ENCODE peak calls at places on chromosomes 5 and 9, in six cellular contexts. W, J, Z, T, F and P are unnamed samples.

GRCh38 chr9:116189683-116190082 is 36.1 kb downstream of the PAPPA start:
- DNase-seq in T (no peak), Z (no peak), J (peak; percentile 49), W (no peak), F (peak; percentile 43), P (no peak)

GRCh38 chr5:170681013-170681433 is 102.5 kb upstream of the GABRP start:
- DNase-seq in T (peak; percentile 1), F (no peak), W (peak; percentile 31), Z (no peak), J (peak; percentile 32), P (peak; percentile 43)

GRCh38 chr5:11046160-11046559 is 285.1 kb upstream of the DAP start:
- DNase-seq in J (no peak), W (no peak), Z (no peak), F (no peak), T (no peak), P (peak; percentile 21)

GRCh38 chr5:13956441-13956840 is 12.0 kb upstream of the DNAH5 start:
- DNase-seq in J (no peak), W (no peak), F (no peak), Z (no peak), T (no peak), P (no peak)

GRCh38 chr9:86945868-86946711 is 1.2 kb downstream of the GAS1 start:
- DNase-seq in T (peak; percentile 76), J (peak; percentile 49), W (peak; percentile 42), F (peak; percentile 66), Z (peak; percentile 40), P (peak; percentile 72)

GRCh38 chr9:97704851-97705250 is 7.7 kb upstream of the XPA start:
- DNase-seq in F (no peak), Z (no peak), J (no peak), W (no peak), T (no peak), P (no peak)

GRCh38 chr9:88680041-88680440 is 145.1 kb downstream of the NXNL2 start:
- DNase-seq in T (no peak), J (no peak), W (no peak), Z (no peak), F (no peak), P (no peak)

GRCh38 chr5:151602806-151603205 is 11.7 kb upstream of the FAT2 start:
- DNase-seq in F (no peak), W (no peak), Z (no peak), J (no peak), T (no peak), P (no peak)

GRCh38 chr5:142915840-142916424 is 145.8 kb downstream of the ARHGAP26 start:
- DNase-seq in F (peak; percentile 39), J (no peak), Z (no peak), T (no peak), W (no peak), P (peak; percentile 73)

GRCh38 chr5:36060516-36060885 is 6.2 kb downstream of the UGT3A2 start:
- DNase-seq in F (no peak), J (no peak), T (no peak), Z (no peak), W (no peak), P (peak; percentile 8)

GRCh38 chr5:82045526-82046267 is 73.9 kb downstream of the ATG10 start:
- DNase-seq in T (no peak), F (no peak), J (no peak), Z (no peak), W (no peak), P (no peak)

GRCh38 chr9:95316794-95317118 is 753 bp downstream of the FANCC start:
- DNase-seq in T (no peak), Z (no peak), F (peak; percentile 66), J (peak; percentile 76), W (no peak), P (peak; percentile 87)

GRCh38 chr9:1732670-1733069 is 282.5 kb upstream of the SMARCA2 start:
- DNase-seq in Z (no peak), J (no peak), F (no peak), W (no peak), T (no peak), P (peak; percentile 41)

GRCh38 chr5:102048940-102049339 is 247.1 kb downstream of the SLCO4C1 start:
- DNase-seq in T (no peak), F (no peak), Z (no peak), W (no peak), J (no peak), P (peak; percentile 42)